ENCODE peak calls at places on chromosomes 7 and 10, in four cellular contexts. Y is tibial nerve, F is mammary epithelial cell, M is IMR-90. X is an unnamed sample.

GRCh38 chr10:121099601-121100000 is 248.4 kb downstream of the WDR11 start:
- DNase-seq in F (no peak), Y (no peak), M (no peak), X (no peak)

GRCh38 chr7:65444899-65445823 is 71.5 kb downstream of the ZNF92 start:
- DNase-seq in M (no peak), Y (no peak), F (no peak), X (no peak)

GRCh38 chr10:119375574-119376265 is 166.8 kb downstream of the RGS10 start:
- DNase-seq in Y (peak), M (peak), F (no peak), X (no peak)

GRCh38 chr7:139108256-139109187 is 998 bp downstream of the ZC3HAV1 start:
- DNase-seq in M (peak), F (peak), Y (no peak), X (peak)

GRCh38 chr7:117381357-117381756 is 45.9 kb downstream of the ASZ1 start:
- DNase-seq in Y (no peak), M (no peak), F (no peak), X (no peak)

GRCh38 chr10:100996678-100997363 is 2.8 kb upstream of the LZTS2 start:
- DNase-seq in Y (no peak), F (peak), M (no peak), X (no peak)

GRCh38 chr10:86647773-86648705 is 6.3 kb upstream of the OPN4 start:
- DNase-seq in M (no peak), Y (no peak), F (peak), X (no peak)

GRCh38 chr7:108226723-108227359 is 96.7 kb upstream of the LAMB4 start:
- DNase-seq in F (no peak), M (no peak), Y (no peak), X (no peak)

GRCh38 chr7:81433196-81433595 is 336.7 kb downstream of the HGF start:
- DNase-seq in M (no peak), Y (no peak), F (no peak), X (no peak)

GRCh38 chr10:17951868-17952371 is at the start of gene SLC39A12:
- DNase-seq in F (peak), M (peak), Y (no peak), X (no peak)

GRCh38 chr7:531777-532176 is 12.1 kb upstream of the PDGFA start:
- DNase-seq in F (no peak), Y (no peak), M (no peak), X (no peak)

GRCh38 chr7:155071121-155071651 is 1.1 kb downstream of the HTR5A start:
- DNase-seq in Y (no peak), F (no peak), M (no peak), X (no peak)

GRCh38 chr7:156073366-156074052 is 261.2 kb upstream of the SHH start:
- DNase-seq in M (no peak), Y (no peak), F (no peak), X (no peak)

GRCh38 chr7:29239638-29240037 is 45.1 kb downstream of the CHN2 start:
- DNase-seq in M (no peak), F (no peak), Y (no peak), X (no peak)

GRCh38 chr7:29340691-29341090 is 146.1 kb downstream of the CHN2 start:
- DNase-seq in M (no peak), Y (no peak), F (no peak), X (no peak)

GRCh38 chr10:44969854-44970253 is 8.8 kb downstream of the DEPP1 start:
- DNase-seq in Y (no peak), M (no peak), F (no peak), X (no peak)

GRCh38 chr10:43070121-43071085 is 6.5 kb upstream of the RET start:
- DNase-seq in M (no peak), Y (no peak), F (no peak), X (no peak)

GRCh38 chr7:50449881-50450690 is at the start of gene FIGNL1:
- DNase-seq in Y (peak), M (peak), F (peak), X (peak)

GRCh38 chr7:158353606-158354570 is 233.7 kb downstream of the PTPRN2 start:
- DNase-seq in Y (no peak), F (no peak), M (no peak), X (no peak)

GRCh38 chr7:69012149-69012548 is 586.1 kb upstream of the AUTS2 start:
- DNase-seq in M (no peak), F (no peak), Y (no peak), X (no peak)

GRCh38 chr7:767941-768729 is 41.1 kb upstream of the PRKAR1B start:
- DNase-seq in Y (no peak), F (no peak), M (peak), X (no peak)

GRCh38 chr7:100486753-100487446 is 3.2 kb downstream of the NYAP1 start:
- DNase-seq in Y (no peak), M (peak), F (no peak), X (no peak)

GRCh38 chr7:119984247-119984646 is 288.7 kb upstream of the KCND2 start:
- DNase-seq in M (no peak), Y (no peak), F (no peak), X (no peak)

GRCh38 chr7:100482728-100483100 is 1.0 kb upstream of the NYAP1 start:
- DNase-seq in M (no peak), F (no peak), Y (no peak), X (no peak)

GRCh38 chr7:154575497-154575896 is 427.4 kb downstream of the PAXIP1 start:
- DNase-seq in F (no peak), M (no peak), Y (no peak), X (no peak)

GRCh38 chr10:46031648-46032532 is 1.5 kb upstream of the NCOA4 start:
- DNase-seq in F (no peak), Y (no peak), M (no peak), X (no peak)

GRCh38 chr7:106984034-106984433 is 60.5 kb upstream of the PRKAR2B start:
- DNase-seq in M (no peak), F (no peak), Y (no peak), X (no peak)

GRCh38 chr7:106982415-106982814 is 62.1 kb upstream of the PRKAR2B start:
- DNase-seq in F (no peak), Y (no peak), M (peak), X (no peak)

GRCh38 chr7:106979551-106980357 is 64.8 kb upstream of the PRKAR2B start:
- DNase-seq in F (no peak), M (no peak), Y (no peak), X (no peak)

GRCh38 chr7:106980358-106980685 is 64.2 kb upstream of the PRKAR2B start:
- DNase-seq in F (no peak), Y (no peak), M (no peak), X (no peak)

GRCh38 chr7:106978425-106979386 is 65.8 kb upstream of the PRKAR2B start:
- DNase-seq in Y (no peak), F (no peak), M (no peak), X (no peak)
- TF ChIP-seq CTCF in Y (no peak), F (no peak), M (no peak), X (peak)

GRCh38 chr7:77903597-77903996 is 105.0 kb downstream of the PHTF2 start:
- DNase-seq in Y (no peak), M (peak), F (no peak), X (no peak)
- TF ChIP-seq CTCF in Y (no peak), M (peak), F (peak), X (no peak)

GRCh38 chr7:20846791-20847190 is 60.1 kb upstream of the SP8 start:
- DNase-seq in Y (no peak), M (no peak), F (no peak), X (no peak)
- TF ChIP-seq CTCF in Y (no peak), M (no peak), F (no peak), X (no peak)

GRCh38 chr7:127409629-127410028 is 17.1 kb upstream of the ZNF800 start:
- DNase-seq in Y (no peak), F (no peak), M (no peak), X (no peak)
- TF ChIP-seq CTCF in Y (no peak), F (no peak), M (no peak), X (no peak)

X was measured in mesothelial cell of epicardium.